ENCODE peak calls at places on chromosomes 12 and 14, in eight cellular contexts. One of them, this sample, is unnamed.

GRCh38 chr12:131950182-131950913 is 606 bp downstream of the EP400 start:
- DNase-seq in MCF 10A: no peak
- DNase-seq in RWPE1: peak
- DNase-seq in A549: no peak
- DNase-seq in dorsolateral prefrontal cortex: no peak
- DNase-seq in CD8-positive, alpha-beta T cell: no peak
- DNase-seq in lower leg skin: peak
- DNase-seq in breast epithelium: no peak
- DNase-seq in this sample: peak

GRCh38 chr14:89657014-89657413 is 240.0 kb upstream of the FOXN3 start:
- DNase-seq in MCF 10A: no peak
- DNase-seq in RWPE1: no peak
- DNase-seq in A549: no peak
- DNase-seq in dorsolateral prefrontal cortex: no peak
- DNase-seq in CD8-positive, alpha-beta T cell: no peak
- DNase-seq in lower leg skin: no peak
- DNase-seq in breast epithelium: no peak
- DNase-seq in this sample: no peak

GRCh38 chr12:80937391-80938238 is at the start of gene LIN7A:
- DNase-seq in MCF 10A: peak
- DNase-seq in RWPE1: no peak
- DNase-seq in A549: peak
- DNase-seq in dorsolateral prefrontal cortex: peak
- DNase-seq in CD8-positive, alpha-beta T cell: no peak
- DNase-seq in lower leg skin: peak
- DNase-seq in breast epithelium: no peak
- DNase-seq in this sample: peak

GRCh38 chr14:86574026-86574777 is 1044.3 kb downstream of the FLRT2 start:
- DNase-seq in MCF 10A: peak
- DNase-seq in RWPE1: no peak
- DNase-seq in A549: no peak
- DNase-seq in dorsolateral prefrontal cortex: no peak
- DNase-seq in CD8-positive, alpha-beta T cell: no peak
- DNase-seq in lower leg skin: no peak
- DNase-seq in breast epithelium: no peak
- DNase-seq in this sample: no peak

GRCh38 chr14:58501214-58501816 is 73.8 kb downstream of the KIAA0586 start:
- DNase-seq in MCF 10A: peak
- DNase-seq in RWPE1: peak
- DNase-seq in A549: peak
- DNase-seq in dorsolateral prefrontal cortex: no peak
- DNase-seq in CD8-positive, alpha-beta T cell: no peak
- DNase-seq in lower leg skin: no peak
- DNase-seq in breast epithelium: no peak
- DNase-seq in this sample: peak

GRCh38 chr12:82414926-82415325 is 56.6 kb downstream of the METTL25 start:
- DNase-seq in MCF 10A: no peak
- DNase-seq in RWPE1: no peak
- DNase-seq in A549: no peak
- DNase-seq in dorsolateral prefrontal cortex: no peak
- DNase-seq in CD8-positive, alpha-beta T cell: no peak
- DNase-seq in lower leg skin: no peak
- DNase-seq in breast epithelium: no peak
- DNase-seq in this sample: no peak

GRCh38 chr12:131865196-131865875 is 29.1 kb upstream of the ULK1 start:
- DNase-seq in MCF 10A: peak
- DNase-seq in RWPE1: peak
- DNase-seq in A549: peak
- DNase-seq in dorsolateral prefrontal cortex: no peak
- DNase-seq in CD8-positive, alpha-beta T cell: no peak
- DNase-seq in lower leg skin: no peak
- DNase-seq in breast epithelium: no peak
- DNase-seq in this sample: no peak

GRCh38 chr14:102235275-102235897 is 69.6 kb downstream of the MOK start:
- DNase-seq in MCF 10A: peak
- DNase-seq in RWPE1: peak
- DNase-seq in A549: peak
- DNase-seq in dorsolateral prefrontal cortex: peak
- DNase-seq in CD8-positive, alpha-beta T cell: peak
- DNase-seq in lower leg skin: peak
- DNase-seq in breast epithelium: peak
- DNase-seq in this sample: peak

GRCh38 chr14:103122578-103123127 is 608 bp upstream of the TNFAIP2 start:
- DNase-seq in MCF 10A: no peak
- DNase-seq in RWPE1: no peak
- DNase-seq in A549: no peak
- DNase-seq in dorsolateral prefrontal cortex: no peak
- DNase-seq in CD8-positive, alpha-beta T cell: no peak
- DNase-seq in lower leg skin: no peak
- DNase-seq in breast epithelium: no peak
- DNase-seq in this sample: no peak

GRCh38 chr14:23357261-23357660 is 4.6 kb upstream of the SLC22A17 start:
- DNase-seq in MCF 10A: no peak
- DNase-seq in RWPE1: no peak
- DNase-seq in A549: no peak
- DNase-seq in dorsolateral prefrontal cortex: no peak
- DNase-seq in CD8-positive, alpha-beta T cell: no peak
- DNase-seq in lower leg skin: peak
- DNase-seq in breast epithelium: no peak
- DNase-seq in this sample: no peak

DNA sequence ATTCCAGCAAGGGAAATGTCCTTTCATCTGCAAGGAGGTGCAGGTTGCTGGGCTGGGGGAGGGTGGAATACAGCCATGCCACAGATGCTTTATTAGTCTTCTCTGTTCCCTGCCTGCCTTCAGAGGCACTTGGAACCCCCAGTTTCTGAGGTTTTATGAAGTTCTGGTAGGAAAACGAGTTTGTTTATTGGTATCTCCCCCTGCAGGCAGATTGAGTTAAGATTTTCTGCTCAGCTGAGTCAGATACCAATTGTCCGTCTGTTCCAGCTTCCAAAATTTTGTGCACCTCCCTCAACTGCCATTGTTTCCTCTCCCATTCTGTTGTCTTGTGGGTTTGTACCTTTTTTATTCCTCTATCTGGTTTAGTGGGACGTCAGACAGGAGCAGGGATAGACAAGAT is 155.6 kb downstream of the ETV6 start:
- DNase-seq in MCF 10A: no peak
- DNase-seq in RWPE1: no peak
- DNase-seq in A549: no peak
- DNase-seq in dorsolateral prefrontal cortex: no peak
- DNase-seq in CD8-positive, alpha-beta T cell: no peak
- DNase-seq in lower leg skin: no peak
- DNase-seq in breast epithelium: no peak
- DNase-seq in this sample: no peak
- TF ChIP-seq CTCF in MCF 10A: no peak
- TF ChIP-seq CTCF in RWPE1: no peak
- TF ChIP-seq CTCF in A549: no peak
- TF ChIP-seq CTCF in dorsolateral prefrontal cortex: peak
- TF ChIP-seq CTCF in CD8-positive, alpha-beta T cell: no peak
- TF ChIP-seq CTCF in lower leg skin: no peak
- TF ChIP-seq CTCF in breast epithelium: no peak
- TF ChIP-seq CTCF in this sample: no peak

GRCh38 chr12:52120951-52121847 is 41.7 kb downstream of the SMIM41 start:
- DNase-seq in MCF 10A: no peak
- DNase-seq in RWPE1: no peak
- DNase-seq in A549: no peak
- DNase-seq in dorsolateral prefrontal cortex: no peak
- DNase-seq in CD8-positive, alpha-beta T cell: no peak
- DNase-seq in lower leg skin: peak
- DNase-seq in breast epithelium: no peak
- DNase-seq in this sample: no peak

GRCh38 chr12:52125499-52125900 is 46.0 kb downstream of the SMIM41 start:
- DNase-seq in MCF 10A: no peak
- DNase-seq in RWPE1: no peak
- DNase-seq in A549: no peak
- DNase-seq in dorsolateral prefrontal cortex: no peak
- DNase-seq in CD8-positive, alpha-beta T cell: no peak
- DNase-seq in lower leg skin: peak
- DNase-seq in breast epithelium: peak
- DNase-seq in this sample: no peak

GRCh38 chr12:52119398-52120254 is 40.1 kb downstream of the SMIM41 start:
- DNase-seq in MCF 10A: peak
- DNase-seq in RWPE1: peak
- DNase-seq in A549: peak
- DNase-seq in dorsolateral prefrontal cortex: no peak
- DNase-seq in CD8-positive, alpha-beta T cell: no peak
- DNase-seq in lower leg skin: peak
- DNase-seq in breast epithelium: no peak
- DNase-seq in this sample: peak

GRCh38 chr12:52122904-52123303 is 43.4 kb downstream of the SMIM41 start:
- DNase-seq in MCF 10A: no peak
- DNase-seq in RWPE1: no peak
- DNase-seq in A549: peak
- DNase-seq in dorsolateral prefrontal cortex: no peak
- DNase-seq in CD8-positive, alpha-beta T cell: no peak
- DNase-seq in lower leg skin: no peak
- DNase-seq in breast epithelium: no peak
- DNase-seq in this sample: no peak

DNA sequence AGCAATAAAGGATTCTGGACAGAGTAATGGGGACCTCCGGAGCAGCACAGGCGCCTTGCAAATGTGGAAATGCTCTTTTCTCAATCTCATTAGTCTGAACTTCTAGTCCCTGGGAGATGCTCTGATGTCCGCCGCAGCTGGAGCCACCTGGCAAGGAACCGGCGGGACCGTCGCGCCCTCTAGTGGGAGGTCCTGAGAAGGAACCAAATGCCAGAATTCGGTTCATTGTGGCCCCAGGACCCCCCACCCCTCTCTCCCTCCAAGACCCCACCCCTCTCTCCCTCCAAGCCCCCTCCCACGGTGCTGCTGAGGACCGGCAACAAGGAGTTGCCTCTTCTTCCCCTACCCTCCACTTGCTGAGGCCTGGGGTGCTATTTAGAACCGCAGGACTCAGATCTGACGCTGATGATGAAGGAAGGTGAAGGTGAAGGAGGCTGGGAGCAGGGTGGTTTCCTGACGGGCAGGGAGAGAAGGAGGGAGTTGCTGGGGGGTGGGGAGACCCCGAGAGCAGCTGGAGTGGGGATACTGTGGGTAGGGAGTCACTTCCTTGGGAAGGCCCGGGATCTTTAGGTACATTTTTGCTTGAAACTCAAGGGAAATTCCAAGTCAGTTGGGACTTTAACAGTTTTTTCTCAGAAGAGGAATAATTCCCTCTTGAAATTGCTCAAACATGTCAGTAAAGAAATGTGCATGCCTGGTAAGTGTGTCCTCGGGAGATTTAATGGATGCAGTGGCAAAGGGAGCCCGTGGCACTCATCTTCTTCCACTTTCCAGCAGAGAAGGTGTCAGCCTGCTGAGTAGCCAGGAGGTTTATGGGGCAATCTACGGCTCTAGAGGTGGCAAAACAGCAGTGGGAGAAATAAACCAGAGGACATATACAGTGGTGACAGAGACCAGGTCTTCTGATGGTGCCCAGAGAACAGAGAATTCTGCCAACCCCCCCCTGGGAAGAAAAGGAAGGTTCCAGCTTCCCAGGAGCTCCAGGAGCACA is 42.6 kb downstream of the SMIM41 start:
- DNase-seq in MCF 10A: peak
- DNase-seq in RWPE1: peak
- DNase-seq in A549: peak
- DNase-seq in dorsolateral prefrontal cortex: peak
- DNase-seq in CD8-positive, alpha-beta T cell: peak
- DNase-seq in lower leg skin: peak
- DNase-seq in breast epithelium: no peak
- DNase-seq in this sample: peak
- TF ChIP-seq CTCF in MCF 10A: peak
- TF ChIP-seq CTCF in RWPE1: peak
- TF ChIP-seq CTCF in A549: peak
- TF ChIP-seq CTCF in dorsolateral prefrontal cortex: peak
- TF ChIP-seq CTCF in CD8-positive, alpha-beta T cell: peak
- TF ChIP-seq CTCF in lower leg skin: no peak
- TF ChIP-seq CTCF in breast epithelium: peak
- TF ChIP-seq CTCF in this sample: peak

DNA sequence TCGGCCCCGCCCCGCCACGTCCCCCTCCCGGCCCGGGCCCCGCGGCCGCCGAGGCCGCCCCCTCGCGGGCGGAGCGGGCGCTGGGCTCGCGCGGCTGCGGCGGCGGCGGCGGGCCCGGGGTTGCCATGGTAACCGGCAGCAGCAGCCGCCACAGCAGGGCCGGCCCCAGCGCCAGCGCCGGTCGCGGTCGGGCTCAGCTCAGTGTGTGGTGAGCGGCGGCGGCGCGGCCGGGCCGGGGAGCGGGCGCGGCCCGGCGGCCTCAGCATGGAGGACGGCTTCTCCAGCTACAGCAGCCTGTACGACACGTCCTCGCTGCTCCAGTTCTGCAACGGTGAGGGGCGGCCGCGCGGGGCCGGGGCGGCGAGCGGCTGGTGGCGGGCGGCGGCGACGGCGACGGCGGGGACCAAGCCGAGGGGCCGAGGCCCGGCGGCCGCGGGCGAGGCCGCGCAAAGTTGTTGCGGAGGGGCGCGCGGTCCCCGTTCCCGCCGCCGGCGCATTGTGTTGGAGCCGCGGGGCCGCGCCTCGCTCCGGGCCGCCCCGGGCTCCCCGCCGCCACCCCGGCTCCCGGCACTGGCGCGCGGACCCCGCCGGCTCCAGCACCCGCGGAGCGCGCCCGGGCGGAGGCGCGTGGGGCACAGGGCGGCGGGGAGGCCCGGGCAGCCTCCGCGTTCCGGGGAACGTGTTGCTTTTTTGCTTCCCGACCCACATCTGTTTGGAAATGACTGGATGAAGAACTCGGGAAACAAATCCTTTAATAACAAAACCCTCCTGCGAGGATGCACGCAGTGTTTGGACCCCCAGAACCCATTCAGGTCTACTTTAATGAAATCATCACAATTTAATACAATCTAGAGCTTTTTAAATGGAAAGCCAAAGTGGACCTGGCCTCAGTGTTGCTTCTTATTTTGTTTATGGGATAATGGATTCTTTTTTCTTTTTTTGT is at the start of gene EML1:
- DNase-seq in MCF 10A: peak
- DNase-seq in RWPE1: peak
- DNase-seq in A549: peak
- DNase-seq in dorsolateral prefrontal cortex: peak
- DNase-seq in CD8-positive, alpha-beta T cell: peak
- DNase-seq in lower leg skin: peak
- DNase-seq in breast epithelium: peak
- DNase-seq in this sample: peak
- TF ChIP-seq CTCF in MCF 10A: no peak
- TF ChIP-seq CTCF in RWPE1: peak
- TF ChIP-seq CTCF in A549: peak
- TF ChIP-seq CTCF in dorsolateral prefrontal cortex: no peak
- TF ChIP-seq CTCF in CD8-positive, alpha-beta T cell: no peak
- TF ChIP-seq CTCF in lower leg skin: no peak
- TF ChIP-seq CTCF in breast epithelium: no peak
- TF ChIP-seq CTCF in this sample: no peak

DNA sequence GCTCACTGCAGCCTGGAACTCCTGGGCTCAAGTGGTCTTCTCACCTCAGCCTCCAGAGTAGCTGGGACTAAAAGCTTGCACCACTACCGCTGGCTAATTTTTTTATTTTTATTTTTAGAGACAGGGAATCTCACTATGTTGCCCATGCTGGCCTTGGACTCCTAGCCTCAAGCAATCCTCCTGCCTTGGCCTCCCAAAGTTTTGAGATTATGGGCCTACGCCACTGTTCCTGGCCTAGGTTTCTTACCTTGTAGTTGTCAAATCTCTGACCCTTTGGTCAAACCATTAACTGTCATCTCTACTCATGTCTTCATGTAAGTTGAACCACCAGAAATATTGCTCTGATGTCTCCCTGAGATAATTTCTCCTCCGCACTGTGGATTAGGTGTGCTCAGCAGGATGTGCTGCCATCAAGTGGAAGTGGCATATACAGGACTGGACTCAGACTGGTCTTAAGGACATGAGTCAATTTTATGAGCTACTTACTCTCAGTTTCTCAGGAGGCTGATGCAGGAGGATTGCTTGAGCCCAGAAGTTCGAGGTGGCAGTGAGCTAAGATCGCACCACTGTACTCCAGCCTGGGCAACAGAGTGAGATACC is 28.5 kb downstream of the ACTR6 start:
- DNase-seq in MCF 10A: peak
- DNase-seq in RWPE1: no peak
- DNase-seq in A549: no peak
- DNase-seq in dorsolateral prefrontal cortex: no peak
- DNase-seq in CD8-positive, alpha-beta T cell: no peak
- DNase-seq in lower leg skin: no peak
- DNase-seq in breast epithelium: no peak
- DNase-seq in this sample: no peak
- TF ChIP-seq CTCF in MCF 10A: peak
- TF ChIP-seq CTCF in RWPE1: no peak
- TF ChIP-seq CTCF in A549: no peak
- TF ChIP-seq CTCF in dorsolateral prefrontal cortex: no peak
- TF ChIP-seq CTCF in CD8-positive, alpha-beta T cell: no peak
- TF ChIP-seq CTCF in lower leg skin: no peak
- TF ChIP-seq CTCF in breast epithelium: no peak
- TF ChIP-seq CTCF in this sample: no peak